ENCODE peak calls at places on chromosomes 7 and 10, in six cellular contexts. One of them, this sample, is unnamed.

GRCh38 chr7:44631458-44632115 is 25.2 kb downstream of the OGDH start:
- DNase-seq in heart left ventricle: no peak
- DNase-seq in body of pancreas: no peak
- DNase-seq in ovary: no peak
- DNase-seq in K562: no peak
- DNase-seq in mucosa of descending colon: no peak
- DNase-seq in this sample: no peak

GRCh38 chr10:12470719-12471118 is 121.4 kb downstream of the CAMK1D start:
- DNase-seq in heart left ventricle: no peak
- DNase-seq in body of pancreas: no peak
- DNase-seq in ovary: no peak
- DNase-seq in K562: no peak
- DNase-seq in mucosa of descending colon: no peak
- DNase-seq in this sample: no peak

GRCh38 chr7:70143089-70144044 is 545.1 kb downstream of the AUTS2 start:
- DNase-seq in heart left ventricle: no peak
- DNase-seq in body of pancreas: no peak
- DNase-seq in ovary: no peak
- DNase-seq in K562: no peak
- DNase-seq in mucosa of descending colon: no peak
- DNase-seq in this sample: no peak

GRCh38 chr10:129765664-129766550 is 198.2 kb downstream of the EBF3 start:
- DNase-seq in heart left ventricle: no peak
- DNase-seq in body of pancreas: peak; percentile 7
- DNase-seq in ovary: no peak
- DNase-seq in K562: no peak
- DNase-seq in mucosa of descending colon: no peak
- DNase-seq in this sample: peak; percentile 50

GRCh38 chr7:143979359-143979758 is 20.8 kb upstream of the OR6B1 start:
- DNase-seq in heart left ventricle: no peak
- DNase-seq in body of pancreas: no peak
- DNase-seq in ovary: no peak
- DNase-seq in K562: no peak
- DNase-seq in mucosa of descending colon: no peak
- DNase-seq in this sample: no peak

GRCh38 chr10:47421057-47421952 is 37.2 kb upstream of the ZNF488 start:
- DNase-seq in heart left ventricle: no peak
- DNase-seq in body of pancreas: no peak
- DNase-seq in ovary: no peak
- DNase-seq in K562: no peak
- DNase-seq in mucosa of descending colon: no peak
- DNase-seq in this sample: no peak

GRCh38 chr7:136014659-136015058 is 37.5 kb upstream of the MTPN start:
- DNase-seq in heart left ventricle: no peak
- DNase-seq in body of pancreas: no peak
- DNase-seq in ovary: no peak
- DNase-seq in K562: no peak
- DNase-seq in mucosa of descending colon: no peak
- DNase-seq in this sample: no peak

GRCh38 chr10:130998642-130999041 is 312.9 kb downstream of the TCERG1L start:
- DNase-seq in heart left ventricle: no peak
- DNase-seq in body of pancreas: peak; percentile 1
- DNase-seq in ovary: no peak
- DNase-seq in K562: no peak
- DNase-seq in mucosa of descending colon: no peak
- DNase-seq in this sample: no peak

GRCh38 chr7:42237891-42238531 is 1.0 kb upstream of the GLI3 start:
- DNase-seq in heart left ventricle: peak; percentile 76
- DNase-seq in body of pancreas: peak; percentile 32
- DNase-seq in ovary: peak; percentile 92
- DNase-seq in K562: peak; percentile 26
- DNase-seq in mucosa of descending colon: peak; percentile 57
- DNase-seq in this sample: peak; percentile 95

GRCh38 chr7:105309235-105310156 is 79.2 kb downstream of the SRPK2 start:
- DNase-seq in heart left ventricle: no peak
- DNase-seq in body of pancreas: no peak
- DNase-seq in ovary: no peak
- DNase-seq in K562: peak; percentile 65
- DNase-seq in mucosa of descending colon: no peak
- DNase-seq in this sample: no peak

GRCh38 chr7:93914581-93915066 is 6.9 kb upstream of the GNG11 start:
- DNase-seq in heart left ventricle: no peak
- DNase-seq in body of pancreas: no peak
- DNase-seq in ovary: no peak
- DNase-seq in K562: no peak
- DNase-seq in mucosa of descending colon: no peak
- DNase-seq in this sample: no peak

GRCh38 chr7:65222655-65223054 is 151.0 kb upstream of the ZNF92 start:
- DNase-seq in heart left ventricle: no peak
- DNase-seq in body of pancreas: no peak
- DNase-seq in ovary: no peak
- DNase-seq in K562: no peak
- DNase-seq in mucosa of descending colon: no peak
- DNase-seq in this sample: no peak

GRCh38 chr7:30179016-30179436 is 44.2 kb downstream of the MTURN start:
- DNase-seq in heart left ventricle: no peak
- DNase-seq in body of pancreas: peak; percentile 30
- DNase-seq in ovary: no peak
- DNase-seq in K562: no peak
- DNase-seq in mucosa of descending colon: no peak
- DNase-seq in this sample: no peak

GRCh38 chr10:125006188-125006680 is 64.3 kb downstream of the ZRANB1 start:
- DNase-seq in heart left ventricle: no peak
- DNase-seq in body of pancreas: no peak
- DNase-seq in ovary: peak; percentile 9
- DNase-seq in K562: no peak
- DNase-seq in mucosa of descending colon: no peak
- DNase-seq in this sample: peak; percentile 51

GRCh38 chr7:142809671-142810070 is 38.9 kb downstream of the PRSS2 start:
- DNase-seq in heart left ventricle: no peak
- DNase-seq in body of pancreas: no peak
- DNase-seq in ovary: no peak
- DNase-seq in K562: no peak
- DNase-seq in mucosa of descending colon: no peak
- DNase-seq in this sample: no peak

GRCh38 chr10:21528452-21529235 is 3.2 kb upstream of the SKIDA1 start:
- DNase-seq in heart left ventricle: no peak
- DNase-seq in body of pancreas: no peak
- DNase-seq in ovary: no peak
- DNase-seq in K562: no peak
- DNase-seq in mucosa of descending colon: no peak
- DNase-seq in this sample: no peak

GRCh38 chr7:88115258-88116195 is 104.3 kb downstream of the SRI start:
- DNase-seq in heart left ventricle: no peak
- DNase-seq in body of pancreas: no peak
- DNase-seq in ovary: no peak
- DNase-seq in K562: no peak
- DNase-seq in mucosa of descending colon: no peak
- DNase-seq in this sample: no peak

GRCh38 chr7:102061981-102062390 is 224.7 kb upstream of the SH2B2 start:
- DNase-seq in heart left ventricle: no peak
- DNase-seq in body of pancreas: no peak
- DNase-seq in ovary: no peak
- DNase-seq in K562: no peak
- DNase-seq in mucosa of descending colon: no peak
- DNase-seq in this sample: peak; percentile 60

GRCh38 chr7:73437699-73438416 is 4.3 kb downstream of the FZD9 start:
- DNase-seq in heart left ventricle: no peak
- DNase-seq in body of pancreas: no peak
- DNase-seq in ovary: no peak
- DNase-seq in K562: no peak
- DNase-seq in mucosa of descending colon: no peak
- DNase-seq in this sample: peak; percentile 58

GRCh38 chr7:73435471-73436009 is 2.0 kb downstream of the FZD9 start:
- DNase-seq in heart left ventricle: no peak
- DNase-seq in body of pancreas: no peak
- DNase-seq in ovary: no peak
- DNase-seq in K562: no peak
- DNase-seq in mucosa of descending colon: no peak
- DNase-seq in this sample: no peak

GRCh38 chr7:73437091-73437490 is 3.5 kb downstream of the FZD9 start:
- DNase-seq in heart left ventricle: no peak
- DNase-seq in body of pancreas: no peak
- DNase-seq in ovary: no peak
- DNase-seq in K562: no peak
- DNase-seq in mucosa of descending colon: no peak
- DNase-seq in this sample: no peak

GRCh38 chr7:73434701-73435069 is 1.1 kb downstream of the FZD9 start:
- DNase-seq in heart left ventricle: no peak
- DNase-seq in body of pancreas: no peak
- DNase-seq in ovary: no peak
- DNase-seq in K562: no peak
- DNase-seq in mucosa of descending colon: no peak
- DNase-seq in this sample: no peak

GRCh38 chr7:73436031-73436929 is 2.7 kb downstream of the FZD9 start:
- DNase-seq in heart left ventricle: no peak
- DNase-seq in body of pancreas: no peak
- DNase-seq in ovary: no peak
- DNase-seq in K562: no peak
- DNase-seq in mucosa of descending colon: no peak
- DNase-seq in this sample: no peak
- TF ChIP-seq CTCF in heart left ventricle: no peak
- TF ChIP-seq CTCF in body of pancreas: no peak
- TF ChIP-seq CTCF in ovary: no peak
- TF ChIP-seq CTCF in K562: no peak
- TF ChIP-seq CTCF in mucosa of descending colon: no peak
- TF ChIP-seq CTCF in this sample: no peak

DNA sequence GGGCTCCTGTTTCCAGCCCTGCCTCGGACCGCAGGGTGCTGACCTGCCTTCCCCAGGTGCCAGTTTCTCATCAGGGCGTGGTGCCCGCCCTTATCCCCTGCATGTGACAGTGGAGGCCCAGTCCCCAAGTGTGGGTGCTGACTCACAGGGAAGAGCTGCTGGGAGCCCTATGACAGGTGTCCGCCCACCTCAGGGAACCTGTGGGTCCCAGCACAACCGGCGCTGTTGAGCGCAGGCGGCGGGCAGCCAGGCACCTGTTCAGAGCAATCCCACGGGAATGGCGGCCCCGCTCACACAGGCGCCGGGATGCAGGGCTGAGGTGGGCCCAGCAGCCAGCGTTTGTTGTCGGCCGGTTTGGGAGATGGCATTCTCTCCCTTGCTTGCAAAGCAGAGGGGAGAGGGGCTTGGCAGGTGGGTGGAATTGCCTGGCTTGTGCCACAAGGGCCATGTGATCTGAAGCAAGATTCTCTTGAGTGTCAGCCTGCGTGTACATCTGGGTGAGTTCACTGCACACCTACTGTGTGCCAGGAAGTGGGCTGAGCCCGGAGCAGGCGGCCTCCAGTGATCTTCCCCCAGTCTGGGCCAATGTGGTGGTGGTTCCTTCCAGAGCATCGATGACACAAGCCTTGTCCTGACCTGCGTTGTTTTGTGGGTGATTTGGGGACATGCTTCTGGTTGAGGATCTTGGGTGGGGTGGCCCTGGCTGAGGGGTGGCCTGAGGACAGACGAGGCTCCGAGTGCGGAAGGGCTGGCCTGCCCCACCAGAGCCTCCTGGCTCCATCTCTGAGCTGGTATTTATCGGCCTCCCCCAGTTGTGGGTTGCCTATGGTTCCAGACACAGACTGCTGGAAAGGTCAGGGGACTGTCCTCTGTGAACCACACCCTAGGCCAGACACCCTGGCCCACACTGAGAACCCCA is 2.4 kb downstream of the PWWP2B start:
- DNase-seq in heart left ventricle: no peak
- DNase-seq in body of pancreas: peak; percentile 88
- DNase-seq in ovary: peak; percentile 34
- DNase-seq in K562: no peak
- DNase-seq in mucosa of descending colon: peak; percentile 80
- DNase-seq in this sample: peak; percentile 27
- H3K4me1 ChIP-seq in heart left ventricle: peaks cover 45% of the 10 kb centered on the region
- H3K4me1 ChIP-seq in body of pancreas: peaks cover 84% of the 10 kb centered on the region
- H3K4me1 ChIP-seq in ovary: peaks cover 11% of the 10 kb centered on the region
- H3K4me1 ChIP-seq in K562: peaks cover 78% of the 10 kb centered on the region
- H3K4me1 ChIP-seq in mucosa of descending colon: peaks cover 53% of the 10 kb centered on the region
- H3K4me1 ChIP-seq in this sample: peaks cover 51% of the 10 kb centered on the region

GRCh38 chr10:13587367-13587766 is 602 bp downstream of the PRPF18 start:
- DNase-seq in heart left ventricle: no peak
- DNase-seq in body of pancreas: peak; percentile 18
- DNase-seq in ovary: peak; percentile 27
- DNase-seq in K562: peak; percentile 11
- DNase-seq in mucosa of descending colon: peak; percentile 43
- DNase-seq in this sample: no peak

GRCh38 chr10:13592306-13592705 is 5.5 kb downstream of the PRPF18 start:
- DNase-seq in heart left ventricle: no peak
- DNase-seq in body of pancreas: no peak
- DNase-seq in ovary: no peak
- DNase-seq in K562: no peak
- DNase-seq in mucosa of descending colon: no peak
- DNase-seq in this sample: no peak

GRCh38 chr10:13586676-13587355 is at the start of gene PRPF18:
- DNase-seq in heart left ventricle: peak; percentile 91
- DNase-seq in body of pancreas: peak; percentile 94
- DNase-seq in ovary: peak; percentile 91
- DNase-seq in K562: peak; percentile 94
- DNase-seq in mucosa of descending colon: peak; percentile 95
- DNase-seq in this sample: peak; percentile 95

GRCh38 chr10:13590886-13591285 is 4.1 kb downstream of the PRPF18 start:
- DNase-seq in heart left ventricle: no peak
- DNase-seq in body of pancreas: no peak
- DNase-seq in ovary: no peak
- DNase-seq in K562: no peak
- DNase-seq in mucosa of descending colon: no peak
- DNase-seq in this sample: no peak

DNA sequence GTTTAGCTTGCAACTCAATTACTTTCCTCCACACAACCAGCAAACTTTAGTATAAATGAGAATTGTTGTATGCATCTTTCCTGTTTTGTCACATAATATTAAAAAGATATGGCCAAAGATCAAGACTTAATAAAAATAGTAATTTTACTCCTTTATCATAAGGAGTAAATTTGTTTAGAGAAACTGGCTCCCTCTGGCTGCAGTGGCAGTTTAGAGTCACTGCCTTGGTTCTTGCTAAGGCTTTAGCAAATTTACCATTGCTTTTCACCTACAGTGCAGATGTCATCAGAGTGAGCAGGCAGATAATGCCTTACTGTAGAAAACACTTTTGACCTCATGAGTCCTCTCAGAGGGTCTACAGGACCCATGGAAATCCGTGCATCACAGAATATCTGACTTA is 2.6 kb downstream of the PRPF18 start:
- DNase-seq in heart left ventricle: no peak
- DNase-seq in body of pancreas: no peak
- DNase-seq in ovary: no peak
- DNase-seq in K562: no peak
- DNase-seq in mucosa of descending colon: no peak
- DNase-seq in this sample: no peak
- TF ChIP-seq CTCF in heart left ventricle: no peak
- TF ChIP-seq CTCF in body of pancreas: no peak
- TF ChIP-seq CTCF in ovary: no peak
- TF ChIP-seq CTCF in K562: no peak
- TF ChIP-seq CTCF in mucosa of descending colon: no peak
- TF ChIP-seq CTCF in this sample: no peak

DNA sequence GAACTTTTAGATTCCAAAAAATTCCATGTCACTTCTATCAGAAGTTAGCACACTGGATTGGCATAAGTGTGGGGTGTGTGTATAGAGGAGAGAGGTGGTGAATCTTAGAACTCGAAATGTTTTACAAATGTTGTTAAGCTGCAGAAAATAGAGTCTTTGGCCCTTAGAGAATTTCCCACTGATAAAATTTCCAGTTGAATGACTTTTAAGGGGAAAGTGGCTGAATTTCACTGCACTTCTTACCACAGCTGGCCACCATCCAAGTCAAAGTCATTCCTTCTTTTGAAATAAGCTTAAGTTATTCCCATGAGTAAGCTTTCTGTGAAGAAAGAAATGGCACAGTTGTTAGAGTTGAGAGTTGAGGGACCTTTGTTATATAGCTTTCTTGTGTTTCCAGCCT is 13.8 kb downstream of the VCL start:
- DNase-seq in heart left ventricle: peak; percentile 58
- DNase-seq in body of pancreas: no peak
- DNase-seq in ovary: no peak
- DNase-seq in K562: no peak
- DNase-seq in mucosa of descending colon: no peak
- DNase-seq in this sample: no peak
- H3K4me1 ChIP-seq in heart left ventricle: peaks cover 74% of the 10 kb centered on the region
- H3K4me1 ChIP-seq in body of pancreas: peaks cover 26% of the 10 kb centered on the region
- H3K4me1 ChIP-seq in ovary: peaks cover 12% of the 10 kb centered on the region
- H3K4me1 ChIP-seq in K562: peaks cover 32% of the 10 kb centered on the region
- H3K4me1 ChIP-seq in mucosa of descending colon: peaks cover 8% of the 10 kb centered on the region
- H3K4me1 ChIP-seq in this sample: peaks cover 74% of the 10 kb centered on the region

This sample was measured in sigmoid colon.